ENCODE peak calls at places on chromosomes 1 and 21, in nine cellular contexts. One of them, this sample, is unnamed.

GRCh38 chr21:38032402-38032801 is 116.1 kb upstream of the KCNJ6 start:
- DNase-seq in fibroblast of mammary gland: no peak
- DNase-seq in body of pancreas: no peak
- DNase-seq in transverse colon: no peak
- DNase-seq in AG04450: no peak
- DNase-seq in upper lobe of right lung: no peak
- DNase-seq in GM20000: no peak
- DNase-seq in uterus: no peak
- DNase-seq in A549: no peak
- DNase-seq in this sample: no peak

GRCh38 chr21:26199471-26199870 is 28.9 kb upstream of the APP start:
- DNase-seq in GM20000: no peak
- DNase-seq in AG04450: peak
- DNase-seq in fibroblast of mammary gland: peak
- DNase-seq in transverse colon: no peak
- DNase-seq in body of pancreas: no peak
- DNase-seq in uterus: no peak
- DNase-seq in upper lobe of right lung: no peak
- DNase-seq in A549: no peak
- DNase-seq in this sample: peak

GRCh38 chr1:230326971-230327891 is 98.9 kb downstream of the PGBD5 start:
- DNase-seq in GM20000: no peak
- DNase-seq in upper lobe of right lung: no peak
- DNase-seq in fibroblast of mammary gland: peak
- DNase-seq in body of pancreas: no peak
- DNase-seq in uterus: no peak
- DNase-seq in AG04450: no peak
- DNase-seq in transverse colon: no peak
- DNase-seq in A549: no peak
- DNase-seq in this sample: no peak

GRCh38 chr1:37682334-37682987 is 9.9 kb upstream of the CDCA8 start:
- DNase-seq in upper lobe of right lung: peak
- DNase-seq in A549: peak
- DNase-seq in fibroblast of mammary gland: peak
- DNase-seq in AG04450: peak
- DNase-seq in body of pancreas: peak
- DNase-seq in GM20000: peak
- DNase-seq in uterus: peak
- DNase-seq in transverse colon: peak
- DNase-seq in this sample: peak

GRCh38 chr1:98099501-98099900 is 178.7 kb upstream of the DPYD start:
- DNase-seq in transverse colon: no peak
- DNase-seq in upper lobe of right lung: no peak
- DNase-seq in body of pancreas: no peak
- DNase-seq in A549: no peak
- DNase-seq in AG04450: no peak
- DNase-seq in fibroblast of mammary gland: peak
- DNase-seq in GM20000: no peak
- DNase-seq in uterus: no peak
- DNase-seq in this sample: peak

GRCh38 chr1:228500143-228500736 is 13.1 kb downstream of the RNF187 start:
- DNase-seq in GM20000: no peak
- DNase-seq in A549: no peak
- DNase-seq in transverse colon: no peak
- DNase-seq in uterus: no peak
- DNase-seq in fibroblast of mammary gland: no peak
- DNase-seq in upper lobe of right lung: no peak
- DNase-seq in AG04450: no peak
- DNase-seq in body of pancreas: no peak
- DNase-seq in this sample: no peak

GRCh38 chr1:169368406-169368769 is 393 bp downstream of the BLZF1 start:
- DNase-seq in upper lobe of right lung: no peak
- DNase-seq in fibroblast of mammary gland: peak
- DNase-seq in body of pancreas: peak
- DNase-seq in GM20000: no peak
- DNase-seq in A549: no peak
- DNase-seq in AG04450: no peak
- DNase-seq in transverse colon: peak
- DNase-seq in uterus: no peak
- DNase-seq in this sample: peak

GRCh38 chr1:181504294-181505115 is 21.2 kb downstream of the CACNA1E start:
- DNase-seq in A549: peak
- DNase-seq in uterus: no peak
- DNase-seq in AG04450: no peak
- DNase-seq in fibroblast of mammary gland: peak
- DNase-seq in transverse colon: no peak
- DNase-seq in body of pancreas: no peak
- DNase-seq in upper lobe of right lung: no peak
- DNase-seq in GM20000: peak
- DNase-seq in this sample: peak

GRCh38 chr1:24331961-24332673 is 13.0 kb downstream of the GRHL3 start:
- DNase-seq in upper lobe of right lung: no peak
- DNase-seq in body of pancreas: no peak
- DNase-seq in uterus: no peak
- DNase-seq in A549: no peak
- DNase-seq in fibroblast of mammary gland: no peak
- DNase-seq in AG04450: no peak
- DNase-seq in transverse colon: no peak
- DNase-seq in GM20000: no peak
- DNase-seq in this sample: no peak

GRCh38 chr1:109620396-109620817 is 770 bp downstream of the AMPD2 start:
- DNase-seq in transverse colon: peak
- DNase-seq in upper lobe of right lung: peak
- DNase-seq in GM20000: no peak
- DNase-seq in body of pancreas: peak
- DNase-seq in uterus: peak
- DNase-seq in AG04450: no peak
- DNase-seq in A549: peak
- DNase-seq in fibroblast of mammary gland: peak
- DNase-seq in this sample: peak

GRCh38 chr1:76501576-76502219 is 365.6 kb upstream of the ST6GALNAC5 start:
- DNase-seq in upper lobe of right lung: no peak
- DNase-seq in transverse colon: no peak
- DNase-seq in GM20000: no peak
- DNase-seq in uterus: no peak
- DNase-seq in AG04450: no peak
- DNase-seq in fibroblast of mammary gland: no peak
- DNase-seq in body of pancreas: no peak
- DNase-seq in A549: no peak
- DNase-seq in this sample: no peak

GRCh38 chr1:50705699-50706098 is 254.4 kb downstream of the FAF1 start:
- DNase-seq in transverse colon: no peak
- DNase-seq in uterus: no peak
- DNase-seq in AG04450: no peak
- DNase-seq in upper lobe of right lung: no peak
- DNase-seq in A549: no peak
- DNase-seq in GM20000: no peak
- DNase-seq in fibroblast of mammary gland: no peak
- DNase-seq in body of pancreas: no peak
- DNase-seq in this sample: no peak

GRCh38 chr1:101323530-101323929 is 86.7 kb downstream of the S1PR1 start:
- DNase-seq in body of pancreas: no peak
- DNase-seq in A549: no peak
- DNase-seq in AG04450: no peak
- DNase-seq in fibroblast of mammary gland: no peak
- DNase-seq in upper lobe of right lung: no peak
- DNase-seq in transverse colon: no peak
- DNase-seq in uterus: no peak
- DNase-seq in GM20000: no peak
- DNase-seq in this sample: no peak

GRCh38 chr1:117208580-117208979 is 2.1 kb downstream of the VTCN1 start:
- DNase-seq in GM20000: no peak
- DNase-seq in transverse colon: no peak
- DNase-seq in upper lobe of right lung: no peak
- DNase-seq in uterus: no peak
- DNase-seq in AG04450: no peak
- DNase-seq in A549: no peak
- DNase-seq in body of pancreas: no peak
- DNase-seq in fibroblast of mammary gland: no peak
- DNase-seq in this sample: no peak

GRCh38 chr1:151611288-151611790 is 511 bp upstream of the SNX27 start:
- DNase-seq in AG04450: no peak
- DNase-seq in GM20000: no peak
- DNase-seq in fibroblast of mammary gland: peak
- DNase-seq in body of pancreas: no peak
- DNase-seq in uterus: no peak
- DNase-seq in upper lobe of right lung: no peak
- DNase-seq in transverse colon: peak
- DNase-seq in A549: no peak
- DNase-seq in this sample: peak

GRCh38 chr1:26533951-26534514 is 4.5 kb downstream of the RPS6KA1 start:
- DNase-seq in A549: no peak
- DNase-seq in body of pancreas: peak
- DNase-seq in GM20000: no peak
- DNase-seq in upper lobe of right lung: no peak
- DNase-seq in transverse colon: no peak
- DNase-seq in uterus: no peak
- DNase-seq in fibroblast of mammary gland: no peak
- DNase-seq in AG04450: no peak
- DNase-seq in this sample: no peak

GRCh38 chr1:204130989-204131892 is 20.6 kb downstream of the ETNK2 start:
- DNase-seq in body of pancreas: peak
- DNase-seq in uterus: peak
- DNase-seq in AG04450: peak
- DNase-seq in transverse colon: no peak
- DNase-seq in fibroblast of mammary gland: peak
- DNase-seq in A549: peak
- DNase-seq in upper lobe of right lung: no peak
- DNase-seq in GM20000: no peak
- DNase-seq in this sample: peak
- TF ChIP-seq CTCF in body of pancreas: no peak
- TF ChIP-seq CTCF in uterus: no peak
- TF ChIP-seq CTCF in AG04450: peak
- TF ChIP-seq CTCF in transverse colon: no peak
- TF ChIP-seq CTCF in fibroblast of mammary gland: peak
- TF ChIP-seq CTCF in A549: no peak
- TF ChIP-seq CTCF in upper lobe of right lung: no peak
- TF ChIP-seq CTCF in GM20000: no peak
- TF ChIP-seq CTCF in this sample: peak

GRCh38 chr21:23579573-23579972 is 2027.7 kb downstream of the MRPL39 start:
- DNase-seq in upper lobe of right lung: no peak
- DNase-seq in AG04450: no peak
- DNase-seq in A549: no peak
- DNase-seq in transverse colon: no peak
- DNase-seq in body of pancreas: no peak
- DNase-seq in uterus: no peak
- DNase-seq in fibroblast of mammary gland: no peak
- DNase-seq in GM20000: no peak
- DNase-seq in this sample: no peak

GRCh38 chr21:23578027-23578426 is 2029.3 kb downstream of the MRPL39 start:
- DNase-seq in GM20000: no peak
- DNase-seq in uterus: no peak
- DNase-seq in fibroblast of mammary gland: no peak
- DNase-seq in transverse colon: no peak
- DNase-seq in AG04450: no peak
- DNase-seq in upper lobe of right lung: no peak
- DNase-seq in body of pancreas: no peak
- DNase-seq in A549: no peak
- DNase-seq in this sample: no peak

DNA sequence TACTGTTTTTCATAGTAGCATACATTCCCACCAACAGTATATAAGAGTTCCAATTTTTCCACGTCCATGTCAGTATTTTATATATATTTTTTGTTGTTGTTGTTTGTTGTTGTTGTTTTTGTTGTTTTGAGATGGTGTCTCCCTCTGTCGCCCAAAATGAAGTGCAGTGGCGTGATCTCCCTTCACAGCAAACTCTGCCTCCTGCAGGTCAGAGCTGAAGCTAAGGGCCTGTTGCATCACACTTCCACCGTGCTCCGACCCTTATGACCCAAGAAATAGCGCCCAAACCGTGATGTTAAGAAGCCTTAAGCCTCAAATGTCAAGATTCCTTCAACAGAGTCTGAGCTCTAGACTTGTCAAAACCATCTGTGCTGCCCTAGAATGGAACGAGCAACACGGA is 2032.3 kb downstream of the MRPL39 start:
- DNase-seq in GM20000: no peak
- DNase-seq in fibroblast of mammary gland: no peak
- DNase-seq in uterus: no peak
- DNase-seq in AG04450: no peak
- DNase-seq in upper lobe of right lung: no peak
- DNase-seq in body of pancreas: no peak
- DNase-seq in A549: no peak
- DNase-seq in transverse colon: no peak
- DNase-seq in this sample: no peak
- TF ChIP-seq CTCF in GM20000: no peak
- TF ChIP-seq CTCF in fibroblast of mammary gland: no peak
- TF ChIP-seq CTCF in uterus: no peak
- TF ChIP-seq CTCF in AG04450: no peak
- TF ChIP-seq CTCF in upper lobe of right lung: no peak
- TF ChIP-seq CTCF in body of pancreas: no peak
- TF ChIP-seq CTCF in A549: no peak
- TF ChIP-seq CTCF in transverse colon: no peak
- TF ChIP-seq CTCF in this sample: no peak

DNA sequence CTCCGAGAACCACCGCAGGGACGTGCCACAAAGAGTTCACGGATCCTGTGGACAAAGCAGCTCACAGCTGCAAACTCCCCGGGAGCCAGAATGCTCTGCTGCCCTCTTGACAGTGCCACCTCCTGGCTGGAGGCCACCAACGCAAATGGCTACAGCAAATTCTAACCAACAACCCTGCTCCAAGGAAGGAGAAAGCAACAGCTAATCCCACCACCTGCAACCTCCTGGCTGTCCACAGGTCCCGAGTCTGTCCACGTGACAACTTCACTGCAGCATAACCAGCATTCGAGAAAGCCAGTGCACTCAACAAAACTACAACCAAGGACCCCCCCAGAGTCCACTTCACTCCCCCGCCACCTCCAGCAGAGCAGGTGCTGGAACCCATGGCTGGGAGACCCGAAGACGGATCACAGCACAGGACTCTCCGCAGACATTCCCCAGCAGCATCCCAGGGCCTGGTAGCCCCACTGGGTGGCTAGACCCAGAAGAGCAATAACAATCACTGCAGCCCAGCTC is 17.3 kb downstream of the POFUT2 start:
- DNase-seq in body of pancreas: no peak
- DNase-seq in fibroblast of mammary gland: no peak
- DNase-seq in GM20000: no peak
- DNase-seq in A549: no peak
- DNase-seq in AG04450: no peak
- DNase-seq in uterus: peak
- DNase-seq in upper lobe of right lung: no peak
- DNase-seq in transverse colon: peak
- DNase-seq in this sample: peak
- TF ChIP-seq CTCF in body of pancreas: no peak
- TF ChIP-seq CTCF in fibroblast of mammary gland: peak
- TF ChIP-seq CTCF in GM20000: peak
- TF ChIP-seq CTCF in A549: no peak
- TF ChIP-seq CTCF in AG04450: no peak
- TF ChIP-seq CTCF in uterus: no peak
- TF ChIP-seq CTCF in upper lobe of right lung: peak
- TF ChIP-seq CTCF in transverse colon: no peak
- TF ChIP-seq CTCF in this sample: no peak

DNA sequence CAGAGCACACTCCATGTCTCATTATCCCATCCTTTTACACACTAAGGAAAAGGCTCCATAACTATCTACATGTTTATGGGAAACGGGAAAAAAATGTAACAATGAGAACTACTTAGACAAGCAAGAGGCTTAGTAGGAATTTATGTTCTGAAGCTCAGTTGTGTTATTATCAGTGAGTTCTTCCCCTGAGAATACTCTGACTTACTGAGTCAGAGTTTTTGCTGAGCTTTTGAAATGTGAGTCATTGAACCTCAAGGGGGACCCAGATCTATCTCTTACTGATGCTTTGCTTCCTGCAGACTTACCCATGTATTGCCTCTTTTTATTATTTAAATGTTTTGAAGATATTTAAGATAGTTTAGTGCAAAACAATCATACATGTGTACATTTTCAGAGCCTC is 20.1 kb downstream of the CFHR5 start:
- DNase-seq in body of pancreas: no peak
- DNase-seq in fibroblast of mammary gland: peak
- DNase-seq in AG04450: no peak
- DNase-seq in uterus: no peak
- DNase-seq in transverse colon: no peak
- DNase-seq in GM20000: no peak
- DNase-seq in A549: no peak
- DNase-seq in upper lobe of right lung: no peak
- DNase-seq in this sample: peak
- TF ChIP-seq CTCF in body of pancreas: no peak
- TF ChIP-seq CTCF in fibroblast of mammary gland: peak
- TF ChIP-seq CTCF in AG04450: no peak
- TF ChIP-seq CTCF in uterus: no peak
- TF ChIP-seq CTCF in transverse colon: no peak
- TF ChIP-seq CTCF in GM20000: no peak
- TF ChIP-seq CTCF in A549: no peak
- TF ChIP-seq CTCF in upper lobe of right lung: no peak
- TF ChIP-seq CTCF in this sample: no peak

This sample was measured in AG10803.